ENCODE peak calls at places on chromosomes 5 and 9, in nine cellular contexts. R is posterior cingulate gyrus; M is NCI-H146; A is kidney epithelial cell; H is AG08396; B is EL; S is BE2C; Q is SHP77; O is naive thymus-derived CD4-positive, alpha-beta T cell. D is an unnamed sample.
A peak's percentile ranks its signal among the peaks of the same experiment; 100 is the strongest.

GRCh38 chr9:21804336-21804735 is 1.9 kb downstream of the MTAP start:
- DNase-seq in A (no peak), H (no peak), B (no peak), R (no peak), S (no peak), Q (no peak), O (no peak), M (no peak), D (no peak)

GRCh38 chr9:91119147-91119546 is 242.6 kb downstream of the AUH start:
- DNase-seq in B (peak; percentile 93), R (no peak), M (no peak), A (no peak), O (no peak), H (peak; percentile 41), Q (no peak), S (no peak), D (no peak)

GRCh38 chr5:89303033-89303480 is 420.1 kb upstream of the MEF2C start:
- DNase-seq in S (no peak), M (no peak), A (no peak), H (no peak), B (no peak), O (no peak), Q (no peak), R (no peak), D (no peak)

GRCh38 chr5:129459485-129460120 is 495 bp upstream of the ADAMTS19 start:
- DNase-seq in A (no peak), O (no peak), S (no peak), R (peak; percentile 19), Q (no peak), H (peak; percentile 17), B (peak; percentile 8), M (no peak), D (no peak)

GRCh38 chr5:11477786-11478185 is 426.5 kb downstream of the CTNND2 start:
- DNase-seq in Q (no peak), A (no peak), H (no peak), M (no peak), R (no peak), B (no peak), O (no peak), S (no peak), D (no peak)

GRCh38 chr9:133359420-133360175 is 3.2 kb downstream of the SURF2 start:
- DNase-seq in Q (peak; percentile 65), H (no peak), S (peak; percentile 84), B (no peak), R (no peak), O (no peak), A (no peak), M (no peak), D (no peak)

GRCh38 chr9:36828574-36829141 is 205.4 kb downstream of the PAX5 start:
- DNase-seq in Q (no peak), B (no peak), M (no peak), O (no peak), A (no peak), H (no peak), S (no peak), R (no peak), D (no peak)

GRCh38 chr5:75681125-75681830 is 36.0 kb downstream of the POC5 start:
- DNase-seq in A (no peak), R (no peak), Q (peak; percentile 11), O (no peak), M (peak; percentile 23), S (no peak), B (peak; percentile 69), H (no peak), D (no peak)

GRCh38 chr9:113868501-113868900 is 7.6 kb upstream of the ZNF618 start:
- DNase-seq in H (no peak), O (no peak), Q (no peak), R (no peak), M (no peak), S (no peak), B (no peak), A (no peak), D (no peak)

GRCh38 chr5:151298063-151298462 is 5.5 kb downstream of the SLC36A3 start:
- DNase-seq in Q (no peak), O (no peak), A (no peak), S (no peak), H (peak; percentile 81), B (peak; percentile 74), R (no peak), M (no peak), D (no peak)

GRCh38 chr5:102152906-102153787 is 142.9 kb downstream of the SLCO4C1 start:
- DNase-seq in Q (peak; percentile 46), O (no peak), M (peak; percentile 25), B (peak; percentile 1), A (peak; percentile 4), R (no peak), H (peak; percentile 5), S (peak; percentile 64), D (no peak)

GRCh38 chr5:132083065-132083678 is 9.6 kb downstream of the CSF2 start:
- DNase-seq in S (no peak), R (no peak), M (no peak), A (no peak), H (no peak), B (no peak), Q (no peak), O (no peak), D (no peak)

D was measured in NCI-H2107.